ENCODE peak calls at places on chromosomes 5 and 9, in four cellular contexts. X is HepG2; R is SHP77; S is stimulated activated CD4-positive, alpha-beta T cell treated with anti-CD3 and anti-CD28 coated beads, Interleukin-1b, Interleukin-23, amount 100 ng/mL, for 1 hour. D is an unnamed sample.

GRCh38 chr9:36037580-36038169 is 962 bp downstream of the RECK start:
- DNase-seq in X (no peak), R (peak; percentile 1), S (no peak), D (no peak)

GRCh38 chr5:141692919-141693848 is 11.2 kb upstream of the ARAP3 start:
- DNase-seq in X (no peak), R (peak; percentile 61), S (peak; percentile 42), D (peak; percentile 44)

GRCh38 chr5:14463629-14464028 is 118.0 kb upstream of the OTULINL start:
- DNase-seq in X (no peak), R (peak; percentile 39), S (no peak), D (no peak)

GRCh38 chr5:74519161-74519571 is 121.4 kb downstream of the ENC1 start:
- DNase-seq in X (no peak), R (no peak), S (no peak), D (no peak)

GRCh38 chr9:127808347-127809001 is 5.8 kb downstream of the FPGS start:
- DNase-seq in X (no peak), R (no peak), S (no peak), D (no peak)

GRCh38 chr9:4086119-4087088 is 213.5 kb downstream of the GLIS3 start:
- DNase-seq in X (peak; percentile 8), R (no peak), S (no peak), D (no peak)

GRCh38 chr9:95003694-95004451 is 277.4 kb downstream of the AOPEP start:
- DNase-seq in X (peak; percentile 36), R (peak; percentile 44), S (no peak), D (no peak)

GRCh38 chr5:140012443-140012842 is 30.7 kb downstream of the NRG2 start:
- DNase-seq in X (no peak), R (no peak), S (no peak), D (no peak)

GRCh38 chr5:179270581-179271300 is 74.5 kb downstream of the ADAMTS2 start:
- DNase-seq in X (no peak), R (no peak), S (no peak), D (no peak)

GRCh38 chr9:128360826-128361225 is 10.3 kb upstream of the URM1 start:
- DNase-seq in X (no peak), R (no peak), S (no peak), D (no peak)

GRCh38 chr5:91535508-91535907 is 152.4 kb upstream of the ARRDC3 start:
- DNase-seq in X (no peak), R (no peak), S (no peak), D (no peak)

GRCh38 chr5:138138949-138139775 is at the start of gene NME5:
- DNase-seq in X (no peak), R (peak; percentile 86), S (no peak), D (no peak)

GRCh38 chr9:20507431-20507830 is 114.9 kb downstream of the MLLT3 start:
- DNase-seq in X (no peak), R (no peak), S (no peak), D (no peak)

GRCh38 chr9:89448381-89448780 is 49.5 kb downstream of the SEMA4D start:
- DNase-seq in X (no peak), R (no peak), S (no peak), D (no peak)

GRCh38 chr5:14281746-14282181 is 138.6 kb downstream of the TRIO start:
- DNase-seq in X (no peak), R (no peak), S (no peak), D (no peak)

GRCh38 chr9:129495422-129496186 is 125.3 kb downstream of the C9orf50 start:
- DNase-seq in X (peak; percentile 86), R (peak; percentile 89), S (peak; percentile 76), D (peak; percentile 73)

GRCh38 chr5:119435436-119436132 is 16.7 kb upstream of the HSD17B4 start:
- DNase-seq in X (peak; percentile 55), R (peak; percentile 34), S (peak; percentile 57), D (peak; percentile 44)

GRCh38 chr5:154086641-154087040 is 47.9 kb downstream of the MFAP3 start:
- DNase-seq in X (no peak), R (no peak), S (no peak), D (no peak)

GRCh38 chr5:166907314-166907713 is 1384.1 kb upstream of the WWC1 start:
- DNase-seq in X (no peak), R (no peak), S (no peak), D (no peak)

GRCh38 chr5:123628860-123629544 is 117.0 kb downstream of the CSNK1G3 start:
- DNase-seq in X (no peak), R (no peak), S (no peak), D (no peak)

GRCh38 chr9:91100878-91101450 is 260.8 kb downstream of the AUH start:
- DNase-seq in X (peak; percentile 65), R (no peak), S (no peak), D (no peak)

GRCh38 chr9:133370680-133371079 is 5.2 kb downstream of the SURF4 start:
- DNase-seq in X (no peak), R (no peak), S (no peak), D (no peak)

GRCh38 chr9:7394007-7394774 is 405.4 kb downstream of the DMAC1 start:
- DNase-seq in X (peak; percentile 20), R (no peak), S (no peak), D (no peak)

GRCh38 chr5:178333821-178334481 is 101.3 kb upstream of the PHYKPL start:
- DNase-seq in X (no peak), R (no peak), S (no peak), D (no peak)

GRCh38 chr5:133245191-133246052 is 193.6 kb downstream of the HSPA4 start:
- DNase-seq in X (peak; percentile 40), R (peak; percentile 80), S (no peak), D (no peak)

GRCh38 chr9:91795500-91796241 is 154.4 kb downstream of the ROR2 start:
- DNase-seq in X (no peak), R (peak; percentile 25), S (no peak), D (no peak)

GRCh38 chr5:180600554-180601041 is 9.3 kb upstream of the SCGB3A1 start:
- DNase-seq in X (no peak), R (no peak), S (no peak), D (no peak)

GRCh38 chr5:54643679-54644078 is 126.1 kb downstream of the SNX18 start:
- DNase-seq in X (no peak), R (no peak), S (no peak), D (no peak)

GRCh38 chr9:122051401-122052346 is 41.4 kb downstream of the TTLL11 start:
- DNase-seq in X (no peak), R (no peak), S (no peak), D (no peak)

GRCh38 chr9:111529787-111530186 is 4.8 kb downstream of the ZNF483 start:
- DNase-seq in X (no peak), R (no peak), S (no peak), D (no peak)

GRCh38 chr9:22342489-22343217 is 104.0 kb upstream of the DMRTA1 start:
- DNase-seq in X (peak; percentile 27), R (no peak), S (no peak), D (no peak)

GRCh38 chr5:141477815-141478214 is 2.0 kb downstream of the PCDHGC3 start:
- DNase-seq in X (no peak), R (no peak), S (no peak), D (no peak)

GRCh38 chr9:108727580-108728056 is 128.2 kb downstream of the ACTL7B start:
- DNase-seq in X (peak; percentile 57), R (no peak), S (no peak), D (no peak)

GRCh38 chr9:8719833-8720486 is 920.4 kb upstream of the DMAC1 start:
- DNase-seq in X (no peak), R (no peak), S (no peak), D (no peak)

GRCh38 chr9:89418882-89419641 is 78.9 kb downstream of the SEMA4D start:
- DNase-seq in X (no peak), R (no peak), S (no peak), D (peak; percentile 54)

GRCh38 chr5:172015346-172015745 is 8.9 kb upstream of the FBXW11 start:
- DNase-seq in X (no peak), R (no peak), S (no peak), D (no peak)

D was measured in T-helper 17 cell.